ENCODE peak calls at places on chromosomes 12 and 14, in five cellular contexts. One of them, this sample, is unnamed.

GRCh38 chr14:64234877-64235651 is 59.1 kb downstream of the ESR2 start:
- DNase-seq in naive thymus-derived CD4-positive, alpha-beta T cell: no peak
- DNase-seq in brain microvascular endothelial cell: peak; percentile 56
- DNase-seq in stimulated activated naive CD4-positive, alpha-beta T cell: no peak
- DNase-seq in ELR: peak; percentile 25
- DNase-seq in this sample: no peak

GRCh38 chr12:80512781-80513180 is 68.7 kb downstream of the PTPRQ start:
- DNase-seq in ELR: no peak
- DNase-seq in brain microvascular endothelial cell: no peak
- DNase-seq in naive thymus-derived CD4-positive, alpha-beta T cell: no peak
- DNase-seq in stimulated activated naive CD4-positive, alpha-beta T cell: no peak
- DNase-seq in this sample: no peak

GRCh38 chr12:56898938-56899337 is 35.3 kb downstream of the SDR9C7 start:
- DNase-seq in brain microvascular endothelial cell: no peak
- DNase-seq in stimulated activated naive CD4-positive, alpha-beta T cell: no peak
- DNase-seq in ELR: no peak
- DNase-seq in naive thymus-derived CD4-positive, alpha-beta T cell: no peak
- DNase-seq in this sample: no peak

GRCh38 chr12:1357171-1357570 is 237.2 kb downstream of the FBXL14 start:
- DNase-seq in ELR: peak; percentile 81
- DNase-seq in brain microvascular endothelial cell: peak; percentile 64
- DNase-seq in naive thymus-derived CD4-positive, alpha-beta T cell: no peak
- DNase-seq in stimulated activated naive CD4-positive, alpha-beta T cell: no peak
- DNase-seq in this sample: no peak

GRCh38 chr12:11059784-11060183 is 2.3 kb downstream of the TAS2R46 start:
- DNase-seq in stimulated activated naive CD4-positive, alpha-beta T cell: no peak
- DNase-seq in brain microvascular endothelial cell: no peak
- DNase-seq in ELR: peak; percentile 11
- DNase-seq in naive thymus-derived CD4-positive, alpha-beta T cell: no peak
- DNase-seq in this sample: no peak

GRCh38 chr14:72318648-72319047 is 386.4 kb downstream of the RGS6 start:
- DNase-seq in naive thymus-derived CD4-positive, alpha-beta T cell: no peak
- DNase-seq in ELR: peak; percentile 19
- DNase-seq in stimulated activated naive CD4-positive, alpha-beta T cell: no peak
- DNase-seq in brain microvascular endothelial cell: no peak
- DNase-seq in this sample: no peak

GRCh38 chr14:90454041-90455000 is 57.5 kb downstream of the CALM1 start:
- DNase-seq in ELR: peak; percentile 74
- DNase-seq in naive thymus-derived CD4-positive, alpha-beta T cell: no peak
- DNase-seq in brain microvascular endothelial cell: peak; percentile 82
- DNase-seq in stimulated activated naive CD4-positive, alpha-beta T cell: no peak
- DNase-seq in this sample: peak; percentile 94

GRCh38 chr14:24664366-24664765 is 30.4 kb upstream of the GZMB start:
- DNase-seq in naive thymus-derived CD4-positive, alpha-beta T cell: no peak
- DNase-seq in brain microvascular endothelial cell: no peak
- DNase-seq in stimulated activated naive CD4-positive, alpha-beta T cell: no peak
- DNase-seq in ELR: no peak
- DNase-seq in this sample: no peak

GRCh38 chr14:70808023-70808401 is 1.3 kb downstream of the MAP3K9 start:
- DNase-seq in naive thymus-derived CD4-positive, alpha-beta T cell: peak; percentile 66
- DNase-seq in ELR: peak; percentile 22
- DNase-seq in brain microvascular endothelial cell: no peak
- DNase-seq in stimulated activated naive CD4-positive, alpha-beta T cell: peak; percentile 25
- DNase-seq in this sample: no peak

GRCh38 chr12:123762715-123763052 is 583 bp downstream of the DNAH10 start:
- DNase-seq in brain microvascular endothelial cell: no peak
- DNase-seq in naive thymus-derived CD4-positive, alpha-beta T cell: no peak
- DNase-seq in stimulated activated naive CD4-positive, alpha-beta T cell: no peak
- DNase-seq in ELR: no peak
- DNase-seq in this sample: no peak

GRCh38 chr12:125272252-125272980 is 207.2 kb downstream of the AACS start:
- DNase-seq in stimulated activated naive CD4-positive, alpha-beta T cell: no peak
- DNase-seq in naive thymus-derived CD4-positive, alpha-beta T cell: no peak
- DNase-seq in ELR: no peak
- DNase-seq in brain microvascular endothelial cell: no peak
- DNase-seq in this sample: no peak

GRCh38 chr12:119877639-119877948 is 474 bp upstream of the CIT start:
- DNase-seq in stimulated activated naive CD4-positive, alpha-beta T cell: no peak
- DNase-seq in ELR: no peak
- DNase-seq in brain microvascular endothelial cell: no peak
- DNase-seq in naive thymus-derived CD4-positive, alpha-beta T cell: no peak
- DNase-seq in this sample: no peak

GRCh38 chr12:87652026-87652425 is 377.2 kb downstream of the C12orf50 start:
- DNase-seq in brain microvascular endothelial cell: no peak
- DNase-seq in stimulated activated naive CD4-positive, alpha-beta T cell: no peak
- DNase-seq in ELR: no peak
- DNase-seq in naive thymus-derived CD4-positive, alpha-beta T cell: no peak
- DNase-seq in this sample: no peak

GRCh38 chr12:69123909-69124638 is 115.3 kb upstream of the CPSF6 start:
- DNase-seq in brain microvascular endothelial cell: no peak
- DNase-seq in ELR: no peak
- DNase-seq in stimulated activated naive CD4-positive, alpha-beta T cell: no peak
- DNase-seq in naive thymus-derived CD4-positive, alpha-beta T cell: no peak
- DNase-seq in this sample: no peak

GRCh38 chr12:92912052-92912451 is 17.0 kb downstream of the EEA1 start:
- DNase-seq in naive thymus-derived CD4-positive, alpha-beta T cell: no peak
- DNase-seq in brain microvascular endothelial cell: no peak
- DNase-seq in ELR: peak; percentile 73
- DNase-seq in stimulated activated naive CD4-positive, alpha-beta T cell: no peak
- DNase-seq in this sample: no peak

GRCh38 chr14:101908795-101909194 is 55.6 kb upstream of the DYNC1H1 start:
- DNase-seq in brain microvascular endothelial cell: no peak
- DNase-seq in stimulated activated naive CD4-positive, alpha-beta T cell: no peak
- DNase-seq in naive thymus-derived CD4-positive, alpha-beta T cell: no peak
- DNase-seq in ELR: no peak
- DNase-seq in this sample: no peak

GRCh38 chr14:23561873-23562821 is 5.4 kb downstream of the AP1G2 start:
- DNase-seq in naive thymus-derived CD4-positive, alpha-beta T cell: no peak
- DNase-seq in stimulated activated naive CD4-positive, alpha-beta T cell: no peak
- DNase-seq in ELR: no peak
- DNase-seq in brain microvascular endothelial cell: no peak
- DNase-seq in this sample: no peak

GRCh38 chr12:69095765-69096477 is 143.4 kb upstream of the CPSF6 start:
- DNase-seq in stimulated activated naive CD4-positive, alpha-beta T cell: no peak
- DNase-seq in ELR: no peak
- DNase-seq in naive thymus-derived CD4-positive, alpha-beta T cell: no peak
- DNase-seq in brain microvascular endothelial cell: peak; percentile 19
- DNase-seq in this sample: no peak

GRCh38 chr12:62799126-62799736 is 135.7 kb downstream of the PPM1H start:
- DNase-seq in naive thymus-derived CD4-positive, alpha-beta T cell: peak; percentile 49
- DNase-seq in stimulated activated naive CD4-positive, alpha-beta T cell: peak; percentile 1
- DNase-seq in brain microvascular endothelial cell: peak; percentile 76
- DNase-seq in ELR: peak; percentile 83
- DNase-seq in this sample: peak; percentile 78

GRCh38 chr12:52823761-52824450 is 10.0 kb upstream of the KRT4 start:
- DNase-seq in naive thymus-derived CD4-positive, alpha-beta T cell: no peak
- DNase-seq in ELR: no peak
- DNase-seq in brain microvascular endothelial cell: no peak
- DNase-seq in stimulated activated naive CD4-positive, alpha-beta T cell: no peak
- DNase-seq in this sample: no peak

GRCh38 chr12:107552263-107552662 is 133.3 kb upstream of the PWP1 start:
- DNase-seq in stimulated activated naive CD4-positive, alpha-beta T cell: no peak
- DNase-seq in ELR: no peak
- DNase-seq in brain microvascular endothelial cell: no peak
- DNase-seq in naive thymus-derived CD4-positive, alpha-beta T cell: no peak
- DNase-seq in this sample: no peak

GRCh38 chr14:84961637-84962036 is 568.3 kb upstream of the FLRT2 start:
- DNase-seq in stimulated activated naive CD4-positive, alpha-beta T cell: no peak
- DNase-seq in brain microvascular endothelial cell: no peak
- DNase-seq in naive thymus-derived CD4-positive, alpha-beta T cell: no peak
- DNase-seq in ELR: no peak
- DNase-seq in this sample: no peak

This sample was measured in iPS DF 19.7.